ENCODE peak calls at places on chromosomes 6 and 20, in six cellular contexts. O, J, F, B, S and K are unnamed samples.

GRCh38 chr6:24078200-24078599 is 47.8 kb upstream of the NRSN1 start:
- DNase-seq in B (no peak), O (no peak), F (no peak), J (no peak), S (no peak), K (no peak)

GRCh38 chr6:130843575-130844320 is 16.5 kb downstream of the SMLR1 start:
- DNase-seq in F (no peak), J (peak), B (peak), S (no peak), O (no peak), K (peak)

GRCh38 chr6:149887343-149887742 is 10.6 kb downstream of the RAET1E start:
- DNase-seq in F (no peak), O (no peak), B (no peak), S (no peak), J (no peak), K (no peak)

GRCh38 chr6:150866147-150867073 is 908 bp downstream of the MTHFD1L start:
- DNase-seq in J (peak), F (peak), S (peak), B (peak), O (peak), K (no peak)

GRCh38 chr6:11196511-11197174 is 35.8 kb downstream of the NEDD9 start:
- DNase-seq in J (peak), F (no peak), B (no peak), S (no peak), O (no peak), K (no peak)

GRCh38 chr20:2695206-2695983 is 2.8 kb downstream of the EBF4 start:
- DNase-seq in J (no peak), S (no peak), B (no peak), F (no peak), O (no peak), K (no peak)

GRCh38 chr6:45543298-45544235 is 165.8 kb upstream of the SUPT3H start:
- DNase-seq in O (no peak), J (no peak), B (no peak), F (no peak), S (no peak), K (no peak)

GRCh38 chr6:31734703-31735500 is 1.4 kb downstream of the CLIC1 start:
- DNase-seq in J (no peak), B (peak), S (no peak), O (peak), F (peak), K (no peak)

GRCh38 chr6:44642870-44643522 is 255.5 kb downstream of the CDC5L start:
- DNase-seq in S (no peak), F (no peak), J (no peak), O (no peak), B (no peak), K (no peak)

GRCh38 chr6:114747995-114748625 is 405.3 kb upstream of the HS3ST5 start:
- DNase-seq in J (peak), O (no peak), S (peak), F (peak), B (peak), K (peak)

GRCh38 chr20:61320617-61321200 is 68.6 kb downstream of the CDH4 start:
- DNase-seq in J (no peak), B (no peak), F (no peak), S (no peak), O (no peak), K (no peak)

GRCh38 chr20:63473555-63474449 is 1.3 kb upstream of the KCNQ2 start:
- DNase-seq in S (no peak), O (no peak), F (no peak), J (no peak), B (no peak), K (no peak)

GRCh38 chr6:88428068-88428467 is 261.9 kb upstream of the CNR1 start:
- DNase-seq in B (no peak), S (no peak), F (no peak), O (no peak), J (no peak), K (no peak)

GRCh38 chr6:53986165-53986720 is 125.0 kb upstream of the MLIP start:
- DNase-seq in F (peak), J (peak), S (peak), O (no peak), B (peak), K (no peak)

GRCh38 chr20:39674842-39675241 is 712.7 kb downstream of the DHX35 start:
- DNase-seq in B (no peak), S (no peak), J (no peak), F (no peak), O (no peak), K (no peak)

GRCh38 chr20:16271450-16271849 is 301.8 kb downstream of the KIF16B start:
- DNase-seq in F (no peak), B (no peak), J (no peak), S (no peak), O (no peak), K (no peak)

GRCh38 chr6:105317607-105318533 is 85.0 kb downstream of the PREP start:
- DNase-seq in S (no peak), J (no peak), F (no peak), B (no peak), O (no peak), K (no peak)

GRCh38 chr6:107362271-107362604 is 97.1 kb downstream of the PDSS2 start:
- DNase-seq in F (no peak), O (no peak), S (no peak), B (no peak), J (no peak), K (no peak)

GRCh38 chr6:149897015-149897697 is 757 bp downstream of the RAET1E start:
- DNase-seq in B (no peak), F (peak), O (peak), J (peak), S (no peak), K (peak)

GRCh38 chr6:28011716-28012115 is 54.7 kb downstream of the OR2B6 start:
- DNase-seq in F (no peak), J (no peak), B (no peak), S (no peak), O (no peak), K (peak)

DNA sequence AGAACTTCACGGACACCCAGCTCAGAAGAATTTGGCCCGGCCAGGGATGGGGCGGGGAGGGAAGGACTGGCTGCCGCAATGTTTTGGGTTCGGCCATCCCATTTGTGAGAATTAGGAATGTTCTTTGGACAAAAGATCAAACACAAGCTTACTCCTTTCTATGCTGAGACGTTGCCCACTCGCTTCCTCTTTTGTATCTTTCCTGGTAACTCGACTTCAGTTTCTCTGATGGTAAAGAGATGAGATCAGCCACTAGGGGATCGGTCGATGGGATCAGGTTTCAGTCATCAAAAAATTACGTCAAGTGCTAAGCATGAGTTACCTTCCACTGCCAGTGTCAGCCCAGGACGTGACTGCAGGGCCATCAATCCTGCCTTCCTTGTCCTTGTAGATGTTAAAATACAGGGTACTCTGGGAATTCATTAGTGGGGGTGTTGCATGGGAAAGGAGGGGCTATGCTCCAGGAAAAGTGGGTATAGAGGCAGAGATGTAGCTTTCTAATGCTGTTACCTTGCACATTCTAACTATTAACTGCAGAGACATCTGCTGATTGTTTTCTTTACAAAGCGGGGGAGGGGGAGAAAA is 190.2 kb downstream of the TSHZ2 start:
- DNase-seq in S (no peak), J (peak), O (peak), B (no peak), F (peak), K (peak)
- TF ChIP-seq CTCF in S (peak), J (peak), O (no peak), B (no peak), F (no peak), K (peak)

DNA sequence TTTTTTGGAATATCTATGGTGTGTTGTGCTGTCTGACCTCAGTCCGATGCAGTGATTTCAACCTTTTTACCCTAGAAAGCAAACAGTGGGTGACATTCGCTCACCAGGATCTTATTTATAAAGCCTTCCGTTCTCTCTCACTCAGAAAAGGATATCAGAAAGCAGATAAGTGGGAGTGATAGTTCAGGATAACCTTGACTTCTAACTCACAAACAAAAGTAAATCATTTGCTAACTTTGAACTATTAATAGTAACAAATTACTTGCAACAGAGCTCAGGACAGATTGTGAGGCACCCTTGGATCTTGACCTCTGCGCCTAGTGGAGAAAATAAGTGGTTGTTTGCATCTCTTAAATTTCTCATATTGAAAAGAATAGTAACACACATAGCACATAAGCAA is 637.1 kb upstream of the CITED2 start:
- DNase-seq in F (no peak), B (no peak), O (no peak), J (no peak), S (no peak), K (no peak)
- TF ChIP-seq CTCF in F (no peak), B (no peak), O (no peak), J (no peak), S (peak), K (peak)

GRCh38 chr6:111804627-111805235 is 68.5 kb downstream of the FYN start:
- DNase-seq in O (no peak), J (peak), B (peak), F (peak), S (no peak), K (no peak)
- TF ChIP-seq CTCF in O (no peak), J (peak), B (no peak), F (no peak), S (no peak), K (peak)

GRCh38 chr20:60009826-60010616 is 51.8 kb downstream of the CDH26 start:
- DNase-seq in B (no peak), F (no peak), J (no peak), S (no peak), O (no peak), K (no peak)
- TF ChIP-seq CTCF in B (no peak), F (no peak), J (peak), S (peak), O (no peak), K (peak)